ENCODE peak calls at places on chromosomes 4 and X, in four cellular contexts. B is left ventricle myocardium inferior, L is epithelial cell of proximal tubule, M is RPMI8226. Z is an unnamed sample.
A peak's percentile ranks its signal among the peaks of the same experiment; 100 is the strongest.

GRCh38 chr4:15144249-15144966 is 142.1 kb downstream of the CPEB2 start:
- DNase-seq in B (no peak), M (no peak), L (no peak), Z (no peak)

GRCh38 chr4:25021206-25021605 is 9.5 kb downstream of the LGI2 start:
- DNase-seq in L (no peak), M (no peak), B (no peak), Z (no peak)

GRCh38 chrX:69285881-69286545 is 120.8 kb upstream of the PJA1 start:
- DNase-seq in L (no peak), M (peak; percentile 56), B (peak; percentile 67), Z (peak; percentile 89)

GRCh38 chr4:188660796-188661195 is 521.6 kb downstream of the TRIML1 start:
- DNase-seq in M (peak; percentile 54), L (no peak), B (no peak), Z (no peak)

GRCh38 chrX:119784747-119785446 is 6.5 kb downstream of the RPL39 start:
- DNase-seq in B (no peak), L (no peak), M (peak; percentile 47), Z (no peak)

GRCh38 chr4:115851918-115852766 is 738.7 kb upstream of the NDST4 start:
- DNase-seq in B (no peak), M (peak; percentile 44), L (peak; percentile 10), Z (no peak)

GRCh38 chrX:123993904-123994635 is 32.6 kb downstream of the STAG2 start:
- DNase-seq in B (no peak), M (no peak), L (no peak), Z (no peak)

GRCh38 chrX:45230410-45230809 is 29.7 kb upstream of the DIPK2B start:
- DNase-seq in B (no peak), L (no peak), M (no peak), Z (no peak)

GRCh38 chrX:4935846-4936245 is 1222.4 kb upstream of the PRKX start:
- DNase-seq in M (no peak), L (no peak), B (no peak), Z (no peak)

GRCh38 chrX:292900-293897 is 12.0 kb downstream of the PLCXD1 start:
- DNase-seq in M (no peak), L (no peak), B (no peak), Z (no peak)

GRCh38 chr4:118282692-118283091 is 70.1 kb downstream of the PRSS12 start:
- DNase-seq in B (no peak), L (no peak), M (no peak), Z (no peak)

GRCh38 chrX:262391-262909 is 18.7 kb upstream of the PLCXD1 start:
- DNase-seq in M (peak; percentile 2), B (no peak), L (no peak), Z (no peak)

GRCh38 chr4:4455199-4455865 is 68.4 kb downstream of the NSG1 start:
- DNase-seq in L (no peak), B (no peak), M (peak; percentile 88), Z (no peak)

GRCh38 chr4:159289682-159290081 is 186.8 kb downstream of the RAPGEF2 start:
- DNase-seq in L (no peak), M (no peak), B (no peak), Z (no peak)

GRCh38 chr4:151468715-151469696 is 60.0 kb downstream of the FHIP1A start:
- DNase-seq in M (no peak), L (no peak), B (no peak), Z (no peak)

GRCh38 chrX:133410555-133410954 is 4.7 kb downstream of the GPC4 start:
- DNase-seq in B (no peak), L (no peak), M (no peak), Z (no peak)

GRCh38 chr4:127425911-127426310 is 206.8 kb upstream of the INTU start:
- DNase-seq in M (no peak), L (no peak), B (no peak), Z (no peak)

GRCh38 chr4:84470204-84470785 is 28.8 kb downstream of the NKX6-1 start:
- DNase-seq in L (no peak), B (no peak), M (peak; percentile 11), Z (no peak)

GRCh38 chrX:120145295-120145925 is 13.0 kb upstream of the RHOXF2 start:
- DNase-seq in B (no peak), M (no peak), L (no peak), Z (no peak)

GRCh38 chrX:116881961-116882360 is 419.2 kb upstream of the CT83 start:
- DNase-seq in M (no peak), B (no peak), L (no peak), Z (no peak)

GRCh38 chr4:126541820-126542219 is 1090.9 kb upstream of the INTU start:
- DNase-seq in B (no peak), L (no peak), M (no peak), Z (no peak)

GRCh38 chrX:44785652-44786051 is 58.2 kb upstream of the DUSP21 start:
- DNase-seq in L (peak; percentile 61), M (no peak), B (no peak), Z (no peak)

GRCh38 chr4:51932261-51932660 is 87.9 kb downstream of the LRRC66 start:
- DNase-seq in L (no peak), M (no peak), B (no peak), Z (no peak)

GRCh38 chr4:114563536-114564315 is 34.9 kb upstream of the UGT8 start:
- DNase-seq in M (no peak), L (peak; percentile 59), B (no peak), Z (no peak)

GRCh38 chr4:109977854-109978501 is 65.3 kb downstream of the EGF start:
- DNase-seq in M (peak; percentile 18), L (no peak), B (no peak), Z (no peak)

GRCh38 chr4:67614186-67614585 is 55.7 kb downstream of the STAP1 start:
- DNase-seq in B (no peak), M (no peak), L (no peak), Z (no peak)

GRCh38 chr4:48261288-48261687 is 8.3 kb downstream of the TEC start:
- DNase-seq in M (no peak), L (no peak), B (no peak), Z (no peak)

GRCh38 chr4:177413656-177414055 is 28.6 kb downstream of the AGA start:
- DNase-seq in L (no peak), B (no peak), M (no peak), Z (no peak)

GRCh38 chr4:55127521-55127920 is 2.1 kb upstream of the KDR start:
- DNase-seq in B (no peak), M (no peak), L (no peak), Z (no peak)

GRCh38 chrX:7261672-7262332 is 113.8 kb upstream of the PUDP start:
- DNase-seq in B (no peak), L (no peak), M (peak; percentile 26), Z (no peak)

GRCh38 chrX:51893931-51894696 is 691 bp downstream of the MAGED1 start:
- DNase-seq in L (no peak), M (no peak), B (no peak), Z (peak; percentile 71)

GRCh38 chrX:11665144-11666040 is at the start of gene ARHGAP6:
- DNase-seq in L (no peak), M (no peak), B (peak; percentile 60), Z (peak; percentile 62)

GRCh38 chr4:141028024-141028529 is 105.2 kb downstream of the RNF150 start:
- DNase-seq in B (no peak), L (no peak), M (no peak), Z (no peak)

GRCh38 chrX:110563276-110563675 is 204.6 kb downstream of the RTL9 start:
- DNase-seq in B (no peak), L (no peak), M (no peak), Z (no peak)

GRCh38 chr4:10611673-10612072 is 72.9 kb downstream of the CLNK start:
- DNase-seq in L (peak; percentile 41), B (no peak), M (no peak), Z (no peak)

GRCh38 chr4:76212851-76213414 is 691 bp downstream of the SCARB2 start:
- DNase-seq in B (no peak), M (peak; percentile 32), L (no peak), Z (no peak)

GRCh38 chr4:22420291-22420690 is 95.6 kb downstream of the ADGRA3 start:
- DNase-seq in B (no peak), M (no peak), L (no peak), Z (no peak)

GRCh38 chrX:18895157-18895952 is 88.6 kb downstream of the PHKA2 start:
- DNase-seq in L (no peak), B (peak; percentile 50), M (no peak), Z (peak; percentile 61)

GRCh38 chr4:183658362-183659028 is 490 bp downstream of the RWDD4 start:
- DNase-seq in M (peak; percentile 10), B (peak; percentile 32), L (no peak), Z (peak; percentile 41)

Z was measured in ovary.